ENCODE peak calls at places on chromosomes 5 and 9, in four cellular contexts. S is PC-3, F is hepatocyte, J is GM12878. H is an unnamed sample.
A peak's percentile ranks its signal among the peaks of the same experiment; 100 is the strongest.

GRCh38 chr9:7976167-7976755 is 176.7 kb upstream of the DMAC1 start:
- DNase-seq in S (no peak), F (no peak), J (peak; percentile 89), H (peak; percentile 7)

GRCh38 chr5:68656936-68657857 is 436.6 kb upstream of the SLC30A5 start:
- DNase-seq in S (peak; percentile 22), F (no peak), J (no peak), H (peak; percentile 7)

GRCh38 chr5:157944938-157945337 is 86.0 kb upstream of the CLINT1 start:
- DNase-seq in S (no peak), F (no peak), J (no peak), H (no peak)

GRCh38 chr5:177426566-177427210 is at the start of gene GRK6:
- DNase-seq in S (peak; percentile 42), F (peak; percentile 73), J (no peak), H (no peak)

GRCh38 chr9:35481347-35481975 is 8.4 kb upstream of the RUSC2 start:
- DNase-seq in S (peak; percentile 74), F (peak; percentile 63), J (no peak), H (peak; percentile 43)

GRCh38 chr5:76579166-76579765 is 43.9 kb downstream of the F2RL2 start:
- DNase-seq in S (peak; percentile 38), F (no peak), J (no peak), H (peak; percentile 26)

GRCh38 chr9:2933165-2934095 is 89.5 kb upstream of the PUM3 start:
- DNase-seq in S (no peak), F (no peak), J (no peak), H (no peak)

GRCh38 chr5:9461246-9461645 is 84.6 kb downstream of the SEMA5A start:
- DNase-seq in S (no peak), F (no peak), J (no peak), H (no peak)

GRCh38 chr5:176392526-176392925 is 4.0 kb downstream of the HIGD2A start:
- DNase-seq in S (no peak), F (no peak), J (no peak), H (no peak)

GRCh38 chr9:116308070-116308469 is 154.5 kb downstream of the PAPPA start:
- DNase-seq in S (no peak), F (no peak), J (no peak), H (no peak)

GRCh38 chr9:84228130-84228735 is 112.3 kb downstream of the SLC28A3 start:
- DNase-seq in S (no peak), F (peak; percentile 35), J (no peak), H (no peak)

GRCh38 chr9:29325855-29326254 is 1752.6 kb upstream of the C9orf72 start:
- DNase-seq in S (no peak), F (no peak), J (no peak), H (no peak)

GRCh38 chr5:167290478-167290877 is 1001.0 kb upstream of the WWC1 start:
- DNase-seq in S (no peak), F (no peak), J (no peak), H (no peak)

GRCh38 chr9:97710356-97711222 is 13.4 kb upstream of the XPA start:
- DNase-seq in S (peak; percentile 70), F (peak; percentile 87), J (no peak), H (peak; percentile 49)

GRCh38 chr9:109167716-109168115 is 667 bp upstream of the FRRS1L start:
- DNase-seq in S (no peak), F (no peak), J (no peak), H (no peak)

GRCh38 chr9:68706579-68707201 is 1.6 kb downstream of the PIP5K1B start:
- DNase-seq in S (no peak), F (no peak), J (peak; percentile 63), H (no peak)

GRCh38 chr9:112037281-112038016 is 137.6 kb downstream of the SUSD1 start:
- DNase-seq in S (peak; percentile 46), F (no peak), J (peak; percentile 97), H (peak; percentile 88)

DNA sequence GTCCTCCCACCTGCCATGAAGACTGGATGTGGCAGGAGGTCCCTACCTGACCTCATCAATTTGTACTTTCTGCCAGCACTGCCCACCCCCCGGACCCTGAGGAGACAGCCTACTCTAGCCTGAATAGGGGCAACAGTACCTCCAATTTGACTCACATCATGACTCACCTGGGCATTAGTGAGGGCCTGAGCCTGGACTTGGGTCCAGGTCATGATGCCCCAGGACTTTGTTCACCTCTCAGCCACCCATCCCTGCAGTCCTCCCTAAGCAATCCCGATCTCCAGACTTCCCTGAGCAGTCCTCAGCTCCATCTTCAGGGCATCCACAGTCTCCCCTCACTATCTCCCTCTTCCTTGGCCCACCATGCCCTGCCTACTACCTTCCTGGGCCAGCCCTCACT is 28.1 kb downstream of the KIF2A start:
- DNase-seq in S (no peak), F (no peak), J (no peak), H (no peak)
- H4K20me1 ChIP-seq in S (peaks cover 3% of the 10 kb centered on the region), F (peaks cover 4% of the 10 kb centered on the region), J (peaks cover 3% of the 10 kb centered on the region), H (no peaks in the 10 kb centered on the region)

DNA sequence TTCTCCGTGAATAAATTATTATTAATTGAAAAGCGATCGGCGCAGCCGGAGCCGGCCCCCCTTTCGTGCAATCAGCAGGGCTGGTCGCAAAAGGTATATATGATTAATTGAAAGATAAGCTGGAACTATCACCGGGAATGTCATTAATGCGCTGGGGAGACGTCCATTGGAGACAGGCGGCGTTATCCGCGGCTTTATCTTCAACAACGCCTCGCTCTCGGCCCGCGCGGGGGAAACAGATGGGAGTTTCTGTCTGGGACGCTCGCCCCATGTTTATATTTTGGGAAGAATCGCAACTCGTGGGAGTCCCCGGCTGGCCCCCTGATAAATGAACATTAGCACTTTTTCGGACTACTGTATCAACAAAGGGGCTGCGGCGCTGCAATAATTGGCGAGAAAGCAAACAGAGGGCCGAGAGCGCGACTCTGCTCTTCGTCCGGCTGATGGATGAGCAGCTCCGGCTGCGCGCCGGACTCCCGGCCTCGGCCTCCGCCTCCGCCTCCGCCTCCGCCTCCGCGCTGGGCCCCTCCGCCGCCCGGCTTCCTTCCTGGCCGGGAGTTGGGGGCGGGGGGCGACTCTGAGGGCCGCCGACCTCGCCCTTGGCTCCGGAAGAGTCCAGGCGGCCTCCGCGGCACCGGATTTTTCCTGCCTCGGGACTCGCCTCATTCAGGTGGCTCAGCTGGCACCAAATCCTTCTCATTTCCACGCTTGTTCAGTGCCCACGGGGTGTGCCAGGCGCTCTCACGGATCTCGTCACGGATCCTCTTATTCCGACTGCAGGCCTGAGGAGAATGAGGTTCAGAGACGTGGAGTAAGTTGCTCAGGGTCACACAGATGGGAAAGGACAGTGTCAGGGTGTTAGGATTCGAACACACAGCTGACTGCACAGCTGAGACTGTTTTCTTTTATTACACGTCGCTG is 3.6 kb upstream of the NKX2-5 start:
- DNase-seq in S (no peak), F (no peak), J (no peak), H (no peak)
- TF ChIP-seq EZH2 in S (peak; percentile 21), F (peak; percentile 87), J (no peak), H (peak; percentile 98)

DNA sequence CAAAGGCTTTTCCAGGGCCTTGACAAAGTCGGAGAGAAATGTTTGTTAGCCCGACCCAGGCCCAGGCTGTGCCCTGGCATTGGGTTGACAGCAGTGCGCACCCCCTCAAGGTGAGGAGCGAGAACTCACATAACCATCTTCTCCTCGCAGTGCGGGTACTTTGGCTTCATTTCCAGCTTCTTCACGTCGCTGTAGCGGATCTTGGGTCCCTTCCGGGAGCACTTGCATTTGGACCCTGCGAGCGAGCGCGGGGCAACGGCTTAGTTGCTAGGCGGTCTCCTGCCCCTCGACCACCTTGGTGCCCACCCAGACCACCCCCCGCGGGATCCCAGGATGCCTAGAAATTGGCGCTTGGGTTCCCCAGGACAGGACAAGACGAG is 496 bp downstream of the CXCL14 start:
- DNase-seq in S (no peak), F (no peak), J (no peak), H (no peak)
- H3K4me3 ChIP-seq in S (no peak overlapping the region), F (peak overlapping the region; percentile 26), J (no peak overlapping the region), H (no peak overlapping the region)

DNA sequence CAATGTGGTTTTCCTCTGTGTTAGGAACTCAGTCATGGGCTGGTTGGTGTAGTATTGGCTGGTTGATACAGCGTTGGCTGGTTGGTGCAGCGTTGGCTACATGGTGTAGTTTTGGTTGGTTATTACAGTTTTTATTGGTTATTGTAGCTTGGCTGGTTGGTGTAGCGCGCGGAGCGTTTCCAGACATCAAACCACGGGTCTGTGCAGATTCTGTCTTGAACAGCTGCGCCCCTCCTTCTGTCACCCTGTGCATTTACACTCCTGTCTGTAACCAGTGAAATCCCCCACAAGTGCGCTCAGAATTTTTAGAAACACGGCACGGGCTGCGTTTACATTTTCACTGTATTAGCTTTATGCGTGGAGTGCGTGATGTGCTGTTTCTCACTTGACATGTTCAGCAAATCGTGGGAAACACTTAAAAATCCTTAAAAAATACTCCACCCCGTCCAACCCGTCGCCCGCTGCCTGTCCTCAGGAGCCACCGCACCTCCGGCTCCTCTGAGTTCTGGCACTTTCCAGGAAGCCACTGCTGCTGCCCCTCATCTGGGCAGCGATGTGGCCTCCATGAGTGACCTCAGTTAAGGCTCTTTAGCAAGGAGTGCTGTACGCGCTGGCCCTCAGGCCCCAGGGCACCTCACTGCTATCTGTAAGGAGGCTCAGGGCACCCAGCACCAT is 20.8 kb downstream of the NKD2 start:
- DNase-seq in S (no peak), F (no peak), J (no peak), H (no peak)
- H4K20me1 ChIP-seq in S (no peaks in the 10 kb centered on the region), F (no peaks in the 10 kb centered on the region), J (no peaks in the 10 kb centered on the region), H (no peaks in the 10 kb centered on the region)

GRCh38 chr5:54324651-54325271 is 14.4 kb upstream of the ARL15 start:
- DNase-seq in S (no peak), F (no peak), J (no peak), H (no peak)

GRCh38 chr5:54325610-54326311 is 15.4 kb upstream of the ARL15 start:
- DNase-seq in S (no peak), F (no peak), J (no peak), H (no peak)

GRCh38 chr5:54325272-54325609 is 14.9 kb upstream of the ARL15 start:
- DNase-seq in S (no peak), F (no peak), J (no peak), H (no peak)

GRCh38 chr5:54326662-54327145 is 16.3 kb upstream of the ARL15 start:
- DNase-seq in S (no peak), F (no peak), J (no peak), H (no peak)

GRCh38 chr5:54329731-54330709 is 19.6 kb upstream of the ARL15 start:
- DNase-seq in S (peak; percentile 88), F (peak; percentile 24), J (no peak), H (peak; percentile 99)
- TF ChIP-seq EZH2 in S (no peak), F (no peak), J (no peak), H (no peak)